ENCODE peak calls at places on chromosomes 11 and 22, in eight cellular contexts. Y, T, X, K, E, N, S and F are unnamed samples.

GRCh38 chr11:57476223-57476882 is 16.0 kb downstream of the RTN4RL2 start:
- DNase-seq in Y (no peak), T (peak; percentile 90), X (no peak), K (no peak), E (no peak), N (no peak), S (peak; percentile 83), F (peak; percentile 38)

GRCh38 chr11:59273008-59273841 is 60.5 kb upstream of the MPEG1 start:
- DNase-seq in Y (no peak), T (no peak), X (no peak), K (no peak), E (peak; percentile 34), N (no peak), S (no peak), F (no peak)

GRCh38 chr11:122354029-122354697 is 238.1 kb upstream of the BLID start:
- DNase-seq in Y (no peak), T (no peak), X (no peak), K (no peak), E (no peak), N (no peak), S (no peak), F (no peak)

GRCh38 chr11:1877211-1878133 is 14.2 kb downstream of the PRR33 start:
- DNase-seq in Y (no peak), T (peak; percentile 76), X (peak; percentile 83), K (peak; percentile 46), E (peak; percentile 30), N (no peak), S (peak; percentile 65), F (no peak)

GRCh38 chr22:23831781-23832180 is 7.0 kb downstream of the DERL3 start:
- DNase-seq in Y (no peak), T (peak; percentile 54), X (no peak), K (no peak), E (no peak), N (no peak), S (peak; percentile 43), F (no peak)

GRCh38 chr11:106986261-106986660 is 32.0 kb downstream of the GUCY1A2 start:
- DNase-seq in Y (no peak), T (no peak), X (peak; percentile 42), K (peak; percentile 8), E (no peak), N (no peak), S (no peak), F (no peak)

GRCh38 chr11:35541621-35542375 is 16.4 kb upstream of the PAMR1 start:
- DNase-seq in Y (no peak), T (peak; percentile 73), X (peak; percentile 88), K (no peak), E (no peak), N (no peak), S (no peak), F (no peak)

GRCh38 chr22:20991252-20992055 is 9.4 kb downstream of the LZTR1 start:
- DNase-seq in Y (no peak), T (peak; percentile 73), X (no peak), K (no peak), E (no peak), N (no peak), S (no peak), F (no peak)

GRCh38 chr22:17777005-17777716 is 2.9 kb upstream of the BID start:
- DNase-seq in Y (no peak), T (peak; percentile 74), X (no peak), K (no peak), E (no peak), N (no peak), S (peak; percentile 79), F (peak; percentile 66)

GRCh38 chr11:96237759-96238158 is 105.2 kb downstream of the MAML2 start:
- DNase-seq in Y (no peak), T (no peak), X (no peak), K (no peak), E (no peak), N (no peak), S (no peak), F (no peak)

GRCh38 chr22:22037740-22038139 is 55.2 kb upstream of the TOP3B start:
- DNase-seq in Y (peak; percentile 36), T (no peak), X (peak; percentile 26), K (no peak), E (no peak), N (no peak), S (no peak), F (no peak)

GRCh38 chr22:19455033-19455432 is 7.5 kb upstream of the C22orf39 start:
- DNase-seq in Y (no peak), T (no peak), X (no peak), K (no peak), E (no peak), N (no peak), S (no peak), F (no peak)

DNA sequence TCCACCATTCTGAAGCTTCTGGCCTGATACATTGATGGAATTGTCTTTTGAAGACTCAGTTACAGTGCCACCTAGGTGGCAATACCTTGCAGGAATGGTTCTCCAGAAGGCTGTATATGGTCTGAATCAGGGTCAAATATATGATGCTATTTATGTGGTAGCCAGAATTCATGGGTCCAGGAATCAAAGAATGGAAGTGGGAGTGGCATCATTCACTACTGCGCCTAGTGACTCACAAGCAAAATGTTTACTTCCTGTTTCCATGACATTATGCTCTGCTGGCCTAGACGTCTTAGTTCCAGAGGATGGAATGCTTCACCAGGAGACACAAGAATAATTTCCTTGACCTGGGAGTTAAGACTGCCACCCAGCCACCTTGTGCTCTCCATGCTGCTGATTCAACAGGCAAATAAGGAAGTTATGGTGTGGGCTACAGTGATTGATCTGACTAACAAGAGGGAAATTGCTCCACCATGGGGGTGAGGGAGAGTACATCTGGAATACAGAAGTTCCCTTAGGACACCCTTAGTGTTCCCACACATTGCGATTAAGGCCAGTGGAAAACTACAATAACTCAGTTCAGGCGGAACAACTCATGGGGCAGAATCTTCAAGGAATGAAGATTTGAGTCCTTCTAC is 491.8 kb downstream of the ETS1 start:
- DNase-seq in Y (peak; percentile 6), T (no peak), X (peak; percentile 65), K (peak; percentile 34), E (peak; percentile 20), N (no peak), S (no peak), F (no peak)
- TF ChIP-seq CTCF in Y (no peak), T (no peak), X (no peak), K (no peak), E (no peak), N (no peak), S (no peak), F (no peak)

GRCh38 chr11:123597859-123598258 is 56.6 kb downstream of the SCN3B start:
- DNase-seq in Y (no peak), T (no peak), X (no peak), K (no peak), E (no peak), N (no peak), S (no peak), F (no peak)
- TF ChIP-seq CTCF in Y (no peak), T (no peak), X (no peak), K (no peak), E (no peak), N (no peak), S (no peak), F (no peak)

GRCh38 chr22:37782340-37783168 is 25.2 kb upstream of the GCAT start:
- DNase-seq in Y (no peak), T (no peak), X (peak; percentile 74), K (no peak), E (peak; percentile 28), N (no peak), S (no peak), F (no peak)

GRCh38 chr22:37777122-37777687 is 30.5 kb upstream of the GCAT start:
- DNase-seq in Y (peak; percentile 55), T (peak; percentile 93), X (peak; percentile 83), K (peak; percentile 77), E (peak; percentile 85), N (no peak), S (peak; percentile 75), F (no peak)

GRCh38 chr22:37784829-37785495 is 22.8 kb upstream of the GCAT start:
- DNase-seq in Y (no peak), T (peak; percentile 88), X (no peak), K (no peak), E (peak; percentile 79), N (no peak), S (peak; percentile 70), F (no peak)

GRCh38 chr22:37778370-37779009 is 29.2 kb upstream of the GCAT start:
- DNase-seq in Y (no peak), T (no peak), X (no peak), K (no peak), E (no peak), N (no peak), S (no peak), F (no peak)

GRCh38 chr22:37781434-37782059 is 26.2 kb upstream of the GCAT start:
- DNase-seq in Y (no peak), T (peak; percentile 72), X (no peak), K (no peak), E (no peak), N (no peak), S (no peak), F (no peak)
- TF ChIP-seq CTCF in Y (peak; percentile 35), T (no peak), X (peak; percentile 40), K (no peak), E (peak; percentile 12), N (peak; percentile 14), S (no peak), F (no peak)

DNA sequence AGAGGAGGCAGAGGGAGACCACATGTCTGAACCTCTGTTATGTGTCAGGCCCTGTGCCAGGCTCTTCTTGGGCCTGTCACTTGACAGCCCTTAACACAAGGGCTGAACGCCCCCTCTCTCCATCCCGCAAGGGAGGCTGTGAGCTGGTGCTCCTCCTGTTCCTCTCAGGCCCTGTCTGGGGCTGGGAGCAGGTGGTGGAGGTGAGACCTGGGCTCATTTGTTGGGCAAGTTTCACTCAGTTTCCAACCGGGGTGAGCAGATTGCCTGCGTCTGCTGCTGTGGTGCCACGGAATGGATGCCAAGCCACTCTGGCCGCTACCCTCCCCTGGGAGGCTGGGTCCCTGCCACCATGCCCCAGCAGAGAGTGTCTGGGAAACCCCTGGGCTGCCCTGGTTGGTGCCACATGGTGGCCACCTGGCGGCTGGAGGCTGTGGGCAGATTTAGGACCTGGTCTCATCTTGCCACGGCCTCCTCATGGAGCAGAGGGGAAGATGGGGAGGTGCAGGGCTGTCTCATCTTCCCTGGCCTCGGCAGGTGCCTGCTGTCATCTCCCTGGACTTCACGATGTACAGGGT is 65.4 kb downstream of the MPPED1 start:
- DNase-seq in Y (no peak), T (peak; percentile 47), X (no peak), K (no peak), E (no peak), N (no peak), S (no peak), F (no peak)
- TF ChIP-seq CTCF in Y (no peak), T (no peak), X (no peak), K (no peak), E (no peak), N (no peak), S (no peak), F (no peak)

DNA sequence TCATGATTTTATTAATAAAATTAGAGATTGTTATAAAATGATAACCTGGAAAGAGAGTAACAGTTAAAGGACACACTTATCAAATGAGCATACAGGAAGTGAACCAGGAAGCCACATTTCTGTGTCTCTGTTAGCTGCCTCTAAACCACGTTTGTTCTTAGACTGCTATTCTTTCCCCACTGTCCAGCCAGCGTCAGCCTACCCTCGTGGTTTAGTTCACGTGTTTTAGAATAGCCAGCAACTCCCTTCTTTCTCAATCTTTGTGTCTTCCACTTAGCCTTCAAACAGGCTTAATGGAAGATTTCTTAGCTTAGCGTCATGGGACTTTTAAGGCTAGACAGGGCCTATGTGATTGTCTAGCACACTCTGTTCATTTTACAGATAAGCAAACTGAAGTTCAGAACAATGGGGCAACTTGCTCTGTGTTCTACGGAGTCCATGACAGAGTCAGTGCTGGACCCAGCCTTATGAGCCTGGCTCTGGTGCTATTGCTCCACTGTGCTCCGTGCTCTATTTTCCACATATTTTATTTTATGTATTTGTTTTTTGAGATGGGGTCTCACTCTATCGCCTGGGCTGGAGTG is 27.2 kb downstream of the GRAMD1B start:
- DNase-seq in Y (no peak), T (no peak), X (peak; percentile 8), K (no peak), E (no peak), N (no peak), S (no peak), F (no peak)
- TF ChIP-seq CTCF in Y (no peak), T (no peak), X (no peak), K (no peak), E (no peak), N (no peak), S (no peak), F (no peak)